ENCODE peak calls at places on chromosome 12, in four cellular contexts. B is endodermal cell, J is mesenchymal stem cell, X is adipocyte. Q is an unnamed sample.

GRCh38 chr12:101172316-101172715 is 37.7 kb downstream of the SLC5A8 start:
- DNase-seq in B (peak), J (no peak), X (peak), Q (no peak)

GRCh38 chr12:31600252-31600651 is 9.3 kb upstream of the DENND5B start:
- DNase-seq in B (peak), J (no peak), X (no peak), Q (no peak)

GRCh38 chr12:16603265-16603915 is 2.6 kb downstream of the LMO3 start:
- DNase-seq in B (no peak), J (no peak), X (no peak), Q (no peak)

GRCh38 chr12:58176296-58176869 is 235.0 kb downstream of the ATP23 start:
- DNase-seq in B (peak), J (peak), X (no peak), Q (peak)

GRCh38 chr12:130483616-130484180 is 146.0 kb downstream of the PIWIL1 start:
- DNase-seq in B (no peak), J (no peak), X (no peak), Q (no peak)

GRCh38 chr12:58877243-58877743 is 43.0 kb downstream of the LRIG3 start:
- DNase-seq in B (no peak), J (peak), X (peak), Q (peak)

GRCh38 chr12:121300083-121300819 is 3.7 kb upstream of the CAMKK2 start:
- DNase-seq in B (peak), J (no peak), X (no peak), Q (no peak)

GRCh38 chr12:32198555-32198954 is 91.9 kb downstream of the BICD1 start:
- DNase-seq in B (no peak), J (peak), X (no peak), Q (peak)

GRCh38 chr12:5083955-5084849 is 40.5 kb downstream of the KCNA5 start:
- DNase-seq in B (peak), J (peak), X (peak), Q (peak)

GRCh38 chr12:70557583-70558263 is 79.5 kb downstream of the PTPRB start:
- DNase-seq in B (no peak), J (no peak), X (no peak), Q (no peak)

GRCh38 chr12:27194644-27195043 is 49.4 kb upstream of the STK38L start:
- DNase-seq in B (no peak), J (no peak), X (no peak), Q (no peak)

GRCh38 chr12:75130811-75131210 is 78.8 kb downstream of the KCNC2 start:
- DNase-seq in B (no peak), J (no peak), X (peak), Q (no peak)

GRCh38 chr12:121805171-121805687 is 1.4 kb downstream of the SETD1B start:
- DNase-seq in B (peak), J (peak), X (peak), Q (no peak)

GRCh38 chr12:119180380-119181040 is 1.8 kb downstream of the HSPB8 start:
- DNase-seq in B (peak), J (peak), X (no peak), Q (peak)

GRCh38 chr12:130791699-130792098 is 47.4 kb downstream of the STX2 start:
- DNase-seq in B (no peak), J (no peak), X (no peak), Q (no peak)

GRCh38 chr12:33654313-33654712 is 214.7 kb upstream of the SYT10 start:
- DNase-seq in B (no peak), J (no peak), X (no peak), Q (no peak)

GRCh38 chr12:38890102-38890501 is 15.3 kb downstream of the CPNE8 start:
- DNase-seq in B (no peak), J (peak), X (no peak), Q (peak)

GRCh38 chr12:104668274-104668718 is 211.5 kb downstream of the CHST11 start:
- DNase-seq in B (peak), J (peak), X (no peak), Q (peak)

GRCh38 chr12:63940295-63940997 is 95.9 kb downstream of the SRGAP1 start:
- DNase-seq in B (no peak), J (no peak), X (no peak), Q (no peak)

GRCh38 chr12:1279050-1279449 is 288.0 kb downstream of the ERC1 start:
- DNase-seq in B (no peak), J (no peak), X (no peak), Q (no peak)

GRCh38 chr12:87127272-87127671 is 871.1 kb upstream of the MGAT4C start:
- DNase-seq in B (no peak), J (no peak), X (peak), Q (peak)

GRCh38 chr12:118402251-118402650 is 25.9 kb downstream of the SUDS3 start:
- DNase-seq in B (no peak), J (peak), X (peak), Q (peak)

GRCh38 chr12:84502907-84503787 is 409.5 kb downstream of the SLC6A15 start:
- DNase-seq in B (peak), J (peak), X (peak), Q (peak)

GRCh38 chr12:110639336-110640178 is 25.6 kb downstream of the TCTN1 start:
- DNase-seq in B (no peak), J (peak), X (peak), Q (peak)

GRCh38 chr12:113891737-113892520 is 74.2 kb downstream of the RBM19 start:
- DNase-seq in B (no peak), J (no peak), X (no peak), Q (no peak)

GRCh38 chr12:126784328-126784921 is 1482.5 kb upstream of the TMEM132C start:
- DNase-seq in B (peak), J (no peak), X (peak), Q (peak)

GRCh38 chr12:2877959-2878732 is 1.1 kb downstream of the RHNO1 start:
- DNase-seq in B (peak), J (peak), X (peak), Q (no peak)

GRCh38 chr12:75208851-75209781 is 523 bp downstream of the KCNC2 start:
- DNase-seq in B (peak), J (peak), X (peak), Q (peak)

GRCh38 chr12:4201333-4202105 is 72.0 kb upstream of the CCND2 start:
- DNase-seq in B (no peak), J (no peak), X (no peak), Q (no peak)

GRCh38 chr12:98154850-98155249 is 360.5 kb upstream of the TMPO start:
- DNase-seq in B (peak), J (no peak), X (no peak), Q (peak)

GRCh38 chr12:14283489-14284144 is 81.9 kb upstream of the ATF7IP start:
- DNase-seq in B (peak), J (no peak), X (no peak), Q (no peak)

GRCh38 chr12:124073636-124074035 is 100.6 kb downstream of the ZNF664 start:
- DNase-seq in B (peak), J (peak), X (no peak), Q (peak)

GRCh38 chr12:122726056-122726558 is 4.5 kb downstream of the HCAR1 start:
- DNase-seq in B (peak), J (no peak), X (no peak), Q (peak)

GRCh38 chr12:113897406-113897805 is 68.7 kb downstream of the RBM19 start:
- DNase-seq in B (no peak), J (no peak), X (no peak), Q (no peak)

GRCh38 chr12:95218164-95218851 is 701 bp downstream of the VEZT start:
- DNase-seq in B (no peak), J (peak), X (peak), Q (peak)

DNA sequence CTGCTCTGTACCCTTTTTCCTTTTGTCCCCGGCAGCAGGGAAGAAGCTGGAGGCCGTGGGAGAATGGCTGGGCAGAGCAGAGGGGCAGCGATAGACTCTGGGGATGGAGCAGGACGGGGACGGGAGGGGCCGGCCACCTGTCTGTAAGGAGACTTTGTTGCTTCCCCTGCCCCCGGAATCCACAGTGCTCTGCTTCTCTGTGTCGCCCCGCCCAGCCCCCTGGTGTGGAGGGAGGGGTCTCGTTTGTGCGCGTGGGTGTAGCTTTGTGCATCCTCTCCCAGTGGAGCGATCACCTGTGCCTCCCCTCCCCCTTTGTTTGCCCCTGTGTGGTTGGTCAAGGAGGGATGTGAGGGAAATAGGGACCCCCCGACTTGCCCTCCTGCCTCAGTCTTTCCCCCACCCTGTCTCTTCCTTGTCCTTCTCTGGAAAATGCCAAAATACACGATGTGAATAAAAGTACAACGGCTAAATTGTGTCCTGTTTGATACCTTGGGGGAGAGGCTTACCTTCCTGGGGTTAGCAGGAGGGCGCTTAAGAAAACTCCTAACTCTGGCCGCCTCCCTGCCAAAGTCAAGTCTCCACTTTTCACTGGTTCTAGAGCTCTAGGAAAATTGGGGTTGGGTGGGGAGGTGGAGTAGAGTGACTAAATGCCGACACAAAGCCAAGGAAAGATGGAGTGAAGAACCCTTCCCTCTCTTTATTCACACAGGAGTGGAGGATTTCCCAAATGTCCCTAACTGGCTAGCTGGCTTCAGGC is 990 bp upstream of the TPI1 start:
- DNase-seq in B (peak), J (no peak), X (no peak), Q (no peak)
- H3K9ac ChIP-seq in B (peak), J (peak), X (peak), Q (peak)

GRCh38 chr12:109116611-109116949 is 193 bp downstream of the ACACB start:
- DNase-seq in B (no peak), J (no peak), X (no peak), Q (no peak)
- H3K4me3 ChIP-seq in B (no peak), J (no peak), X (peak), Q (no peak)

GRCh38 chr12:51218607-51219161 is 822 bp upstream of the POU6F1 start:
- DNase-seq in B (peak), J (no peak), X (no peak), Q (no peak)
- H3K9ac ChIP-seq in B (peak), J (peak), X (peak), Q (peak)

DNA sequence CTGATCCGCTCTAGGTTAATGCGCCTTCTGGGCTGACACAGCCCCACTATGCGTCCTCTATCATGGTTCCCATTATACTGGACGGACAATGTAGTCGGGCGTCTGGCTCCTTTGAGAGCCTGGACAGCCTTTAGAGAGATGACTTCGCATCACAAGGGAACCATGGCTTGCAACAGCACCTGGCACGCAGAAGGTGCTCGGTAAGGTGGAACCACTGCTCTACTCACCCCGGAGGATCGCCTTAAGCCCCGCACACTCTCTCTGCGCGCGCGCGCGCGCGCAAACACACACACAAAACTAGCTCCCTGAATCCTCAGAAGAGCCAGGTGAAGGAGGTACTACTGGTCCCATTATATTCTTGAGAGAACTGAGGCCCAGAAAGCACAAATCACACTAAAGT is 7.1 kb downstream of the MAP3K12 start:
- DNase-seq in B (peak), J (no peak), X (no peak), Q (no peak)
- H3K4me3 ChIP-seq in B (peak), J (peak), X (peak), Q (peak)

Q was measured in astrocyte.